ENCODE peak calls at places on chromosomes 6 and 20, in four cellular contexts. One of them, this sample, is unnamed.

GRCh38 chr20:38649275-38649891 is 47.8 kb downstream of the ARHGAP40 start:
- DNase-seq in HCT116: no peak
- DNase-seq in GM12878: no peak
- DNase-seq in sigmoid colon: no peak
- DNase-seq in this sample: no peak

GRCh38 chr6:53263915-53264314 is 84.8 kb downstream of the ELOVL5 start:
- DNase-seq in HCT116: no peak
- DNase-seq in GM12878: no peak
- DNase-seq in sigmoid colon: no peak
- DNase-seq in this sample: no peak

GRCh38 chr6:28634406-28634757 is 108.7 kb downstream of the GPX5 start:
- DNase-seq in HCT116: no peak
- DNase-seq in GM12878: no peak
- DNase-seq in sigmoid colon: no peak
- DNase-seq in this sample: no peak

GRCh38 chr20:20329564-20329963 is 38.3 kb upstream of the INSM1 start:
- DNase-seq in HCT116: no peak
- DNase-seq in GM12878: no peak
- DNase-seq in sigmoid colon: no peak
- DNase-seq in this sample: no peak

GRCh38 chr20:14142964-14143627 is 147.8 kb downstream of the MACROD2 start:
- DNase-seq in HCT116: no peak
- DNase-seq in GM12878: no peak
- DNase-seq in sigmoid colon: no peak
- DNase-seq in this sample: no peak

GRCh38 chr20:62280303-62280702 is 22.5 kb upstream of the ADRM1 start:
- DNase-seq in HCT116: no peak
- DNase-seq in GM12878: no peak
- DNase-seq in sigmoid colon: no peak
- DNase-seq in this sample: no peak

GRCh38 chr20:57495978-57496377 is 29.0 kb downstream of the CTCFL start:
- DNase-seq in HCT116: no peak
- DNase-seq in GM12878: no peak
- DNase-seq in sigmoid colon: no peak
- DNase-seq in this sample: no peak

GRCh38 chr6:148342146-148343027 is at the start of gene SASH1:
- DNase-seq in HCT116: peak; percentile 62
- DNase-seq in GM12878: peak; percentile 5
- DNase-seq in sigmoid colon: peak; percentile 84
- DNase-seq in this sample: peak; percentile 76

GRCh38 chr6:119326291-119327005 is 23.1 kb downstream of the MAN1A1 start:
- DNase-seq in HCT116: no peak
- DNase-seq in GM12878: no peak
- DNase-seq in sigmoid colon: no peak
- DNase-seq in this sample: no peak

GRCh38 chr20:44601801-44602204 is 19.4 kb downstream of the PKIG start:
- DNase-seq in HCT116: no peak
- DNase-seq in GM12878: no peak
- DNase-seq in sigmoid colon: peak; percentile 92
- DNase-seq in this sample: no peak

GRCh38 chr6:163525926-163526325 is 111.4 kb downstream of the QKI start:
- DNase-seq in HCT116: no peak
- DNase-seq in GM12878: no peak
- DNase-seq in sigmoid colon: no peak
- DNase-seq in this sample: no peak

GRCh38 chr6:16547586-16547985 is 213.7 kb downstream of the ATXN1 start:
- DNase-seq in HCT116: no peak
- DNase-seq in GM12878: no peak
- DNase-seq in sigmoid colon: no peak
- DNase-seq in this sample: no peak

GRCh38 chr6:150899231-150899630 is 33.7 kb downstream of the MTHFD1L start:
- DNase-seq in HCT116: no peak
- DNase-seq in GM12878: no peak
- DNase-seq in sigmoid colon: no peak
- DNase-seq in this sample: no peak
- TF ChIP-seq POLR2A in HCT116: no peak
- TF ChIP-seq POLR2A in GM12878: no peak
- TF ChIP-seq POLR2A in sigmoid colon: no peak
- TF ChIP-seq POLR2A in this sample: no peak

DNA sequence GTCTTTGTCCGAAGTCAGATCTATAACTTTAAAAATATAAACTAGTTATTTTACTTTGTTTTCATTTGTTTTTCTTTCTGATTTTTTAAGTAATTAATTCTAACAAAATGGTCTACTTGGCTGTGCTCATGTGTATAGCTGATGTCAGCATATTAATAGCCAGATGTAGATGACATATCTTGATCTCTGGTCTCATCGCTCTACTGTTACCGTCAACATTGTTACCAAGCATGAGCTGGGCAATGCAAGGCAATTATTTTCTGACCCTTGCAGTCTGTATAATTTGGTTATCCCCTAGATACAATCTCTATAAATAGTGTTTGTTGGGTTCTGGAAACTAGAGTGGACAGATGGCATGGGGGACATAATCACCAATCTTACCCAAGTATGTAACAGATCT is 151.6 kb upstream of the PTPRK start:
- DNase-seq in HCT116: no peak
- DNase-seq in GM12878: no peak
- DNase-seq in sigmoid colon: no peak
- DNase-seq in this sample: no peak
- H3K4me3 ChIP-seq in HCT116: no peak overlapping the region
- H3K4me3 ChIP-seq in GM12878: no peak overlapping the region
- H3K4me3 ChIP-seq in sigmoid colon: no peak overlapping the region
- H3K4me3 ChIP-seq in this sample: no peak overlapping the region

GRCh38 chr20:17667445-17667844 is 14.6 kb downstream of the RRBP1 start:
- DNase-seq in HCT116: no peak
- DNase-seq in GM12878: no peak
- DNase-seq in sigmoid colon: no peak
- DNase-seq in this sample: no peak

GRCh38 chr20:17671565-17671964 is 10.5 kb downstream of the RRBP1 start:
- DNase-seq in HCT116: no peak
- DNase-seq in GM12878: no peak
- DNase-seq in sigmoid colon: no peak
- DNase-seq in this sample: no peak

GRCh38 chr20:17671051-17671450 is 11.0 kb downstream of the RRBP1 start:
- DNase-seq in HCT116: no peak
- DNase-seq in GM12878: no peak
- DNase-seq in sigmoid colon: no peak
- DNase-seq in this sample: no peak

GRCh38 chr20:17668432-17668831 is 13.6 kb downstream of the RRBP1 start:
- DNase-seq in HCT116: no peak
- DNase-seq in GM12878: no peak
- DNase-seq in sigmoid colon: no peak
- DNase-seq in this sample: no peak

GRCh38 chr20:17669306-17669931 is 12.6 kb downstream of the RRBP1 start:
- DNase-seq in HCT116: no peak
- DNase-seq in GM12878: no peak
- DNase-seq in sigmoid colon: no peak
- DNase-seq in this sample: no peak
- TF ChIP-seq POLR2AphosphoS5 in HCT116: no peak
- TF ChIP-seq POLR2AphosphoS5 in GM12878: no peak
- TF ChIP-seq POLR2AphosphoS5 in sigmoid colon: no peak
- TF ChIP-seq POLR2AphosphoS5 in this sample: no peak

GRCh38 chr6:39823187-39823815 is 31.1 kb downstream of the DAAM2 start:
- DNase-seq in HCT116: no peak
- DNase-seq in GM12878: no peak
- DNase-seq in sigmoid colon: peak; percentile 90
- DNase-seq in this sample: peak; percentile 84
- TF ChIP-seq POLR2A in HCT116: no peak
- TF ChIP-seq POLR2A in GM12878: no peak
- TF ChIP-seq POLR2A in sigmoid colon: no peak
- TF ChIP-seq POLR2A in this sample: peak; percentile 47

DNA sequence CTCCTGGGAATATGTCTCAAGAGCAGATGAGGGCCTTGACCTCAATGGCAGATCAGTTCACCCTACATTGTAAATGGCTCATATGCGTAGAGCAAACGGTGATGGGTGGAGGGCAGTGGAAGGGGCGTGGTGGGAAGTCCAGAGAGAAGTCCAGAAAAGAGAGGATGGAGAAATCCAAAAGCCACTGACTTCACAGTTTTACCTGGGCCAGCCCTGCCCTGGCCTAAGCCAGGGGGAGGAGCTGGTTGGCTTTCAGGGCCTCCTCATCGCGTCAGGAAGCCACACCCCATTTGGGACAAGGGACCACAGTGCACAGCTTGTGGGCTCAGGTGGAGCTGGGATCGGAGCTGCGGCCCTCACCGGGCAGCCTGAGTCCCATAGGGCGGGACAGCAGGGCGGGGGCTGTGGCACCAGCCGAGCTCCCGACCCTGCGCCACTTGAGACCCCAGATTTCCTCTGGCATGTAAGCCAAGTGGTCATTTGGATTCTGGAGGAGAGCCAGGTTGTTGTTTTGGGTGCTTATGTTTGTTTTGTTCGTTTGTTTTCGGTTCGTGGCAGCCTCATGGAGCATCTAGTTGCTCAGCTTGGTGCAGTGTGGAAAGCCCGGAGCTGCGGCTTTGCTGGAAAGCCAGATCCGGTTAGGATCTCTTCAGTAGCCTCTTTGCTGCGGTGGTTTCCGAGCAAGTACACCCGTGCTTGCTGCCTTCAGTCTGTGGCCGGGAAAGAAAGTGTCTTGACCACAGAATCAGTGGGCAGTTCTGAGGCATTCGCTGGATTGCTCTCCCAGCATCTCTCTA is 42.2 kb downstream of the RIOK1 start:
- DNase-seq in HCT116: no peak
- DNase-seq in GM12878: no peak
- DNase-seq in sigmoid colon: no peak
- DNase-seq in this sample: no peak
- H3K4me3 ChIP-seq in HCT116: no peak overlapping the region
- H3K4me3 ChIP-seq in GM12878: no peak overlapping the region
- H3K4me3 ChIP-seq in sigmoid colon: no peak overlapping the region
- H3K4me3 ChIP-seq in this sample: peak overlapping the region; percentile 5

DNA sequence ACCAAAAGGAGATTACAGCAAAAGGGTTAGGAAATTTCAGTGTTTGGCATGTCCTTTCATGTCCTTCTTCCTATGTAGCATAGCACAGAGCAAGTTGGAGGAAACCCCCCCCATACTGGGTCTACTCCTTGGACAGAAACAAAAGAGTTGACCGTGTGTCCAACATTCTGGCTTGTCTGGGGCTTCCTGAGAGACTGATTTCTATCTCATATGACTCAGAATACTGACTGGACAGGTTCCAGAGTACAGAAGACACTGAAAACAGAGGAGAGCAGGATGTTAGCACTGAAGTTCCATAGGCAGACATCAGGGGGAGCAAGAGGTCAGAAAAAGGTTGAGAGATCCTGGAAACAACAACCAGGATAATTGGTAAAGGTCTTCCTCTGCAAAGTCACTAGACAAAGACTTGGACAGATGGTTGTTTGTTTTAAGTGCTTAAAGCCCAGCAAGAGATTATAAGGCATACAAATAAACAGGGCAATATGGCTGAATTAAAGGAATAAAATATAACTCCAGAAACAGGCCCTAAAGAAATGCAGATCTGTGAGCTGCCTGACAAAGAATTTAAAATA is 48.4 kb downstream of the USP49 start:
- DNase-seq in HCT116: peak; percentile 68
- DNase-seq in GM12878: peak; percentile 34
- DNase-seq in sigmoid colon: peak; percentile 69
- DNase-seq in this sample: no peak
- TF ChIP-seq POLR2AphosphoS5 in HCT116: no peak
- TF ChIP-seq POLR2AphosphoS5 in GM12878: no peak
- TF ChIP-seq POLR2AphosphoS5 in sigmoid colon: peak; percentile 14
- TF ChIP-seq POLR2AphosphoS5 in this sample: peak; percentile 18